ENCODE peak calls at places on chromosomes 4 and X, in seven cellular contexts. D is Peyer's patch, K is heart left ventricle, J is vagina, P is IMR-90, M is NB4, X is uterus. L is an unnamed sample.

GRCh38 chr4:85783483-85783882 is 308.5 kb downstream of the ARHGAP24 start:
- DNase-seq in D (no peak), K (no peak), J (no peak), P (peak), M (no peak), X (no peak), L (no peak)

GRCh38 chrX:33840176-33840575 is 291.9 kb downstream of the FAM47A start:
- DNase-seq in D (no peak), K (no peak), J (no peak), P (no peak), M (no peak), X (no peak), L (no peak)

GRCh38 chr4:689498-690122 is 659 bp upstream of the SLC49A3 start:
- DNase-seq in D (no peak), K (no peak), J (no peak), P (no peak), M (no peak), X (no peak), L (no peak)

GRCh38 chr4:98745372-98745771 is 87.0 kb upstream of the TSPAN5 start:
- DNase-seq in D (peak), K (no peak), J (no peak), P (peak), M (peak), X (no peak), L (peak)

GRCh38 chrX:47523713-47524166 is 37.3 kb upstream of the ARAF start:
- DNase-seq in D (peak), K (no peak), J (no peak), P (no peak), M (no peak), X (no peak), L (no peak)

GRCh38 chr4:13302876-13303275 is 181.3 kb downstream of the RAB28 start:
- DNase-seq in D (no peak), K (no peak), J (no peak), P (no peak), M (no peak), X (no peak), L (no peak)

GRCh38 chr4:2354760-2355159 is 63.7 kb downstream of the ZFYVE28 start:
- DNase-seq in D (no peak), K (no peak), J (no peak), P (no peak), M (no peak), X (no peak), L (peak)

GRCh38 chr4:673349-674091 is 556 bp downstream of the ATP5ME start:
- DNase-seq in D (no peak), K (peak), J (peak), P (no peak), M (peak), X (no peak), L (peak)

GRCh38 chrX:465418-465817 is 78.7 kb upstream of the PPP2R3B start:
- DNase-seq in D (no peak), K (no peak), J (no peak), P (no peak), M (no peak), X (no peak), L (no peak)

GRCh38 chr4:184648220-184649025 is 824 bp downstream of the CASP3 start:
- DNase-seq in D (peak), K (peak), J (no peak), P (peak), M (peak), X (peak), L (peak)

GRCh38 chr4:99047710-99048109 is 40.9 kb downstream of the ADH5 start:
- DNase-seq in D (no peak), K (no peak), J (no peak), P (no peak), M (no peak), X (no peak), L (no peak)

GRCh38 chrX:138127314-138127713 is 561.4 kb downstream of the ZIC3 start:
- DNase-seq in D (no peak), K (no peak), J (no peak), P (no peak), M (no peak), X (no peak), L (no peak)

GRCh38 chr4:173415885-173416658 is 17.2 kb upstream of the SCRG1 start:
- DNase-seq in D (peak), K (peak), J (no peak), P (no peak), M (peak), X (peak), L (peak)

GRCh38 chr4:5036239-5036638 is 15.0 kb upstream of the STK32B start:
- DNase-seq in D (no peak), K (no peak), J (no peak), P (peak), M (peak), X (no peak), L (no peak)

GRCh38 chr4:141329174-141329569 is 108.5 kb downstream of the ZNF330 start:
- DNase-seq in D (no peak), K (no peak), J (no peak), P (peak), M (peak), X (no peak), L (no peak)

GRCh38 chr4:7027284-7027683 is 15.9 kb upstream of the TADA2B start:
- DNase-seq in D (no peak), K (no peak), J (no peak), P (no peak), M (no peak), X (no peak), L (no peak)

GRCh38 chr4:19224820-19225219 is 1026.9 kb upstream of the SLIT2 start:
- DNase-seq in D (no peak), K (no peak), J (no peak), P (peak), M (peak), X (no peak), L (no peak)

GRCh38 chr4:9916937-9917336 is 104.4 kb downstream of the SLC2A9 start:
- DNase-seq in D (no peak), K (no peak), J (no peak), P (no peak), M (no peak), X (no peak), L (no peak)

GRCh38 chr4:145709843-145710242 is 29.9 kb downstream of the C4orf51 start:
- DNase-seq in D (no peak), K (no peak), J (no peak), P (peak), M (no peak), X (no peak), L (no peak)

GRCh38 chr4:145680902-145681301 is 956 bp downstream of the C4orf51 start:
- DNase-seq in D (no peak), K (no peak), J (no peak), P (no peak), M (no peak), X (no peak), L (no peak)

GRCh38 chrX:39261446-39262147 is 460.3 kb downstream of the MID1IP1 start:
- DNase-seq in D (no peak), K (no peak), J (no peak), P (no peak), M (peak), X (no peak), L (no peak)

GRCh38 chr4:99815597-99816011 is 1.0 kb upstream of the DAPP1 start:
- DNase-seq in D (peak), K (no peak), J (no peak), P (peak), M (no peak), X (no peak), L (peak)

GRCh38 chr4:186304216-186304615 is 38.2 kb downstream of the F11 start:
- DNase-seq in D (no peak), K (no peak), J (no peak), P (no peak), M (no peak), X (no peak), L (no peak)

GRCh38 chr4:37978509-37978908 is 18.3 kb downstream of the PTTG2 start:
- DNase-seq in D (no peak), K (no peak), J (no peak), P (no peak), M (no peak), X (no peak), L (no peak)

GRCh38 chrX:49041683-49042529 is 1.3 kb downstream of the TFE3 start:
- DNase-seq in D (no peak), K (peak), J (no peak), P (peak), M (peak), X (no peak), L (no peak)

GRCh38 chrX:125436855-125437254 is 117.2 kb downstream of the TEX13C start:
- DNase-seq in D (no peak), K (no peak), J (no peak), P (no peak), M (peak), X (no peak), L (no peak)

GRCh38 chr4:141036786-141037185 is 96.5 kb downstream of the RNF150 start:
- DNase-seq in D (no peak), K (no peak), J (no peak), P (peak), M (no peak), X (no peak), L (no peak)

DNA sequence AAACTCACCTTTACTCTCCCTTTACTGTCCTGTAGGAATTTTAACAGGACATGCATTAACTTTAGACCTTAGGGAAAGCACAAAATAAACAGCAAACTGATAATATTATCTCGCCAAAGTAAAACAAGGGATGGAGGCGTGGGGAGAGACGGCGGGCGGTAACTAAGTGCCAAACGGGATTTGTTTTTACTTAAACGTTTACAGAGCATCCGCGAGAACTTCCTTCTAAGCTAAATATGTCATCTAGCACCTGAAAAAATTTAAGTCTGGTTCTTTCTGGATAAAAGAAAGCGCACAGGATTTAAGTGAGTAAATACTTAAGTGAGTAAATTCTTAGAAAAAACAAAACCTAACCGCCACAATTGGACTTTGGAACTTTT is 108.5 kb downstream of the SPRY1 start:
- DNase-seq in D (no peak), K (no peak), J (no peak), P (peak), M (no peak), X (no peak), L (no peak)
- H3K4me3 ChIP-seq in D (peak), K (peak), J (peak), P (peak), M (no peak), X (peak), L (peak)

DNA sequence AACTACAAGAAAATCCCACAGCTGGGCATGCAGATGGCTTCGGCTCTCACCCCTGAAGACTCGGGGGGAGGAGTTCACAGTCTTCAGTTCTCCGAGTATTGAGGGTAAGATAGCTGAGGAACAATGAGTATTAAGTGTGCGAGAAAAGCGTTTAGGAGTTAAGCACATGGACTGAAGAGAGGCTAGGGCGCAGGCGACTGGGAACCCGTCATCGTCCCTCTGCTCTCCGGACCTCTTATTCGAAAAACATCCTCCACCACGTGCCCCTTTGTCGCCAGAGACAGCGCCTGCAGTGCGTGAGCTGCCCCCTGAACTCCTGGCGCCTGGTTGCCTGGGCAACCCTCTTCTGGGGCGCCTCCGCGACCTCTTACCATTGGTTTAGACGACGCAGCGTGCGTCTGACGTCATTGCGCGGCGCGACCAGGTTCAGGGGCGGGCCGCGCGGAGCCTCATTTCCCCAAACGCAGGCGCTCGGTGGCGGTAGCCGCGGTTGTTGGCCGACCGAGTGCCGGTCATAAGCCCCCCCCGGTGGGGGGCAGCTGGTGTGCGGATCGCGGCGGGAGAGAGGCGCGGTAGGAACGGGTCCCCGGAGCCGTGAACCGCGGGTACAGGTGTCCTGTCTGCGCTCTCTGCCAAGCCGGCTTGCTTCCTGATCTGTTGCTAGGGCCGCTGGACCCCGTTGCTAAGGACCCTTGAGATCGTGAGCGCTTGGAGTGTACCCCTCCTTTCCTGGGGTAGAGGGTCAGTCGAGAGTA is at the start of gene PACRGL:
- DNase-seq in D (peak), K (peak), J (peak), P (peak), M (peak), X (peak), L (peak)
- TF ChIP-seq POLR2A in D (no peak), K (peak), J (no peak), P (peak), M (peak), X (peak), L (peak)

GRCh38 chr4:158172196-158172557 is 648 bp downstream of the GASK1B start:
- DNase-seq in D (no peak), K (no peak), J (no peak), P (peak), M (no peak), X (no peak), L (no peak)
- H3K4me3 ChIP-seq in D (peak), K (peak), J (peak), P (peak), M (no peak), X (peak), L (peak)

DNA sequence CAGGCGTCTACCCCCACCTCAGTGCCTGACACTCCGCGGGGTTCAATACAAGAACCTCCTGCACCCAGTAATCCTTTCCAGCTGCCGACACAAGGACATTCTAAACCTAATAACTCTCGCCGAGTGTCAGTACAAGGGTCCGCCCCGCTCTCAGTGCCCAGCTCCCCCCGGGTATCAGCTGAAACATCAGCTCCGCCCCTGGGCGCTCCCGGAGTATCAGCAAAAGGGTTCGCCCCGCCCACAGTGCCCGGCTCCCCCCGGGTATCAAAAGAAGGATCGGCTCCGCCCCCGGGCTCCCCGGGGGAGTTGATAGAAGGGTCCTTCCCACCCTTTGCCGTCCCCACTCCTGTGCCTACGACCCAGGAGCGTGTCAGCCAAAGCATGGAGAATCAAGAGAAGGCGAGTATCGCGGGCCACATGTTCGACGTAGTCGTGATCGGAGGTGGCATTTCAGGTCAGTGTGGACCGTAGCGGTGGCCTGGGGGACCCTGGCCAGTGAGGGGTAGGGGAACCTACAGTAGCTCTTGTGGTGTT is at the start of gene MAOA:
- DNase-seq in D (peak), K (peak), J (peak), P (no peak), M (no peak), X (peak), L (peak)
- TF ChIP-seq POLR2A in D (peak), K (peak), J (no peak), P (no peak), M (no peak), X (peak), L (peak)

GRCh38 chrX:149629730-149630387 is 1.7 kb downstream of the TMEM185A start:
- DNase-seq in D (no peak), K (no peak), J (no peak), P (no peak), M (peak), X (no peak), L (no peak)
- H3K4me3 ChIP-seq in D (no peak), K (peak), J (peak), P (no peak), M (peak), X (no peak), L (no peak)

GRCh38 chr4:74039065-74039763 is 725 bp upstream of the CXCL3 start:
- DNase-seq in D (no peak), K (no peak), J (no peak), P (peak), M (peak), X (no peak), L (no peak)

GRCh38 chr4:74042681-74043080 is 4.2 kb upstream of the CXCL3 start:
- DNase-seq in D (peak), K (no peak), J (no peak), P (no peak), M (no peak), X (no peak), L (peak)

GRCh38 chr4:74041418-74041817 is 2.9 kb upstream of the CXCL3 start:
- DNase-seq in D (no peak), K (no peak), J (no peak), P (no peak), M (no peak), X (no peak), L (no peak)

GRCh38 chr4:74037076-74037475 is 1.4 kb downstream of the CXCL3 start:
- DNase-seq in D (no peak), K (no peak), J (no peak), P (no peak), M (no peak), X (no peak), L (no peak)

GRCh38 chr4:74038161-74039064 is at the start of gene CXCL3:
- DNase-seq in D (peak), K (peak), J (no peak), P (peak), M (peak), X (peak), L (peak)
- TF ChIP-seq POLR2A in D (no peak), K (peak), J (no peak), P (peak), M (no peak), X (no peak), L (peak)

DNA sequence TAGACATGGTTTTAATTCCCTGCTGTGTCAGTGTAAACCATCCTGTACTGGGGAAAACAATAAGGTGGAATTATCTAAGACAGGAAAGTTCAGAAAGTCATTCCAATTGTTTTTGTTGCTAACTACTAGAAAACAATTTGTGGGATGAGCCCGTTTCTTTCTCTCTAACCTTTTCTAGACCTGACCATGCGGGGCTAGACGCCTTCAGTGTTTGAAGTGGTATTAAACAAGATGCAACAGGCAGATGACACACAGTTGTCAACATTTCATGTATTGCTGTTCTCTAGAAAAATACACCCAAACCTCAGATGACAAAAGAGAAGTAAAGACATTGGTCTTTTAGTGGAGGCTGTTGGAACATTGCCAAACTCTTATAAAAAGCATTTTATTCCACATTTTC is 105.7 kb downstream of the FRAS1 start:
- DNase-seq in D (no peak), K (no peak), J (no peak), P (no peak), M (no peak), X (no peak), L (no peak)
- H3K4me3 ChIP-seq in D (no peak), K (no peak), J (no peak), P (no peak), M (no peak), X (no peak), L (no peak)

DNA sequence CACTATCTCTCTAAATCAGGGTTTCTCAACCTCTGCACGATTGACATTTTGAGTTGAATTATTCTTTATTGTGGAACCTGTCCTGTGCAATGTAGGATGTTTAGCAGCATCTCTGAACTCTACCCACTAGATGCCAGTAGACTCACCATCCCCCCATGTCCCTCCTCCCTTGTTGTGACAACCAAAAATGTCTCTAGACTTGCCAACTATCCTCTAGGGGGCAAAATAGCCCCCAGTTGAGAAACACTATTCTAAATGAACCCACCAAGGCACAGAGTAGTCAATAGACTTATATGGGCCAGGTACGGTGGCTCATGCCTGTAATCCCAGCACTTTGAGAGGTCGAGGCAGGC is 49.1 kb upstream of the GAB1 start:
- DNase-seq in D (no peak), K (no peak), J (no peak), P (no peak), M (no peak), X (no peak), L (no peak)
- TF ChIP-seq POLR2A in D (no peak), K (no peak), J (no peak), P (no peak), M (no peak), X (no peak), L (no peak)

GRCh38 chr4:43992552-43992951 is 456.1 kb downstream of the KCTD8 start:
- DNase-seq in D (no peak), K (no peak), J (no peak), P (no peak), M (no peak), X (no peak), L (no peak)

GRCh38 chr4:43987331-43987944 is 461.2 kb downstream of the KCTD8 start:
- DNase-seq in D (no peak), K (no peak), J (no peak), P (no peak), M (no peak), X (no peak), L (no peak)

DNA sequence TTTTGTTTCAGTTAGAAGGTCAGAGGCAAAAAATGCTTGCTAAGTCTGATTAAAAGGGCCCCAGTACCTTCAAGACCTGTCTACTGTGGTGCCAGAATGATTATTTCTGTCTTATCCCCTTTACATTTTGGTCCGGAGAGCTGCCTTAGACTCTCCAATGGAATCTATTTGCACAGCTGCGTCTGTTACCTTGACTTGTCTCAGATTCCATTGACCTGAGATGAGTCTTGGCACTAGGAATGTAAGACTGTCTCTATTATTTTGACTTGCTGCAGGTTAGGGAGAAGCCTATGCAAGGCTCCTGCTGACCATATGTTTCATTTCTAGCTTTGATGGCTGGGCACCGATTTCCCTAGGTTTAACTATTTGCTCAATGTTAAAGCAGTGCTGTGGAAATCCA is 457.6 kb downstream of the KCTD8 start:
- DNase-seq in D (no peak), K (no peak), J (no peak), P (no peak), M (no peak), X (no peak), L (no peak)
- H3K4me3 ChIP-seq in D (no peak), K (no peak), J (no peak), P (no peak), M (no peak), X (no peak), L (no peak)